ENCODE peak calls at places on chromosomes 5 and 9, in ten cellular contexts. X, T, H, P, U, K, L, R, M and F are unnamed samples.

GRCh38 chr5:78546597-78546996 is 102.0 kb downstream of the LHFPL2 start:
- DNase-seq in M (no peak), K (no peak), H (no peak), P (no peak), U (no peak), L (no peak), R (no peak), T (no peak), X (no peak), F (no peak)

GRCh38 chr5:87103616-87104287 is 163.9 kb upstream of the RASA1 start:
- DNase-seq in L (no peak), H (no peak), K (no peak), P (no peak), U (no peak), T (no peak), M (no peak), R (no peak), X (no peak), F (no peak)

GRCh38 chr9:111427186-111427585 is 57.0 kb downstream of the ECPAS start:
- DNase-seq in H (no peak), K (no peak), M (no peak), P (no peak), U (peak), L (no peak), T (peak), R (peak), X (peak), F (no peak)

GRCh38 chr9:104911029-104911607 is 16.8 kb downstream of the ABCA1 start:
- DNase-seq in X (no peak), P (no peak), U (peak), R (no peak), L (no peak), K (no peak), H (no peak), T (no peak), M (no peak), F (no peak)

GRCh38 chr5:171661146-171661545 is 124.5 kb upstream of the SMIM23 start:
- DNase-seq in M (no peak), R (no peak), U (no peak), K (no peak), X (no peak), T (no peak), P (no peak), H (no peak), L (no peak), F (no peak)

GRCh38 chr9:109369285-109369684 is 48.4 kb upstream of the EPB41L4B start:
- DNase-seq in H (no peak), M (no peak), R (no peak), P (no peak), U (no peak), T (peak), X (no peak), L (no peak), K (no peak), F (no peak)

GRCh38 chr9:89701221-89701798 is 96.5 kb downstream of the GADD45G start:
- DNase-seq in X (peak), P (no peak), H (no peak), M (no peak), L (no peak), K (peak), T (no peak), U (no peak), R (no peak), F (no peak)

GRCh38 chr9:91483835-91484234 is 60.2 kb upstream of the NFIL3 start:
- DNase-seq in T (no peak), H (no peak), R (no peak), P (no peak), M (no peak), X (no peak), K (no peak), L (no peak), U (no peak), F (no peak)

GRCh38 chr5:93576015-93576414 is 5.0 kb downstream of the NR2F1-AS1 start:
- DNase-seq in U (no peak), M (no peak), R (no peak), L (no peak), T (no peak), H (no peak), P (no peak), K (no peak), X (no peak), F (no peak)

GRCh38 chr9:76302947-76303550 is 91.2 kb downstream of the RFK start:
- DNase-seq in U (peak), X (peak), H (no peak), R (peak), K (no peak), P (no peak), T (peak), L (peak), M (no peak), F (no peak)

GRCh38 chr5:109619661-109620060 is 70.1 kb upstream of the MAN2A1 start:
- DNase-seq in X (no peak), R (no peak), T (no peak), K (no peak), H (no peak), L (no peak), U (no peak), P (no peak), M (no peak), F (no peak)

GRCh38 chr5:115626444-115626823 is 598 bp upstream of the TMED7 start:
- DNase-seq in U (no peak), T (no peak), H (no peak), R (no peak), L (no peak), P (no peak), M (no peak), K (no peak), X (no peak), F (no peak)

GRCh38 chr5:91146905-91147600 is 236.1 kb downstream of the ARRDC3 start:
- DNase-seq in K (no peak), R (no peak), L (no peak), X (no peak), T (no peak), M (no peak), P (no peak), U (peak), H (peak), F (no peak)

GRCh38 chr5:158773151-158773550 is 326.6 kb downstream of the EBF1 start:
- DNase-seq in U (no peak), L (no peak), R (no peak), X (peak), P (no peak), M (no peak), H (no peak), T (no peak), K (no peak), F (no peak)

GRCh38 chr5:151719228-151719861 is 32.6 kb upstream of the SPARC start:
- DNase-seq in T (no peak), L (no peak), K (no peak), R (peak), X (peak), H (no peak), U (peak), M (no peak), P (no peak), F (peak)

GRCh38 chr5:101611039-101611438 is 685.0 kb downstream of the SLCO4C1 start:
- DNase-seq in M (no peak), X (no peak), U (no peak), T (no peak), P (no peak), H (no peak), R (no peak), L (no peak), K (no peak), F (no peak)

GRCh38 chr5:157188270-157188669 is 7.6 kb downstream of the ITK start:
- DNase-seq in P (no peak), T (no peak), X (no peak), L (no peak), M (no peak), H (no peak), U (no peak), K (no peak), R (no peak), F (no peak)

GRCh38 chr5:157342822-157343402 is 77.0 kb downstream of the CYFIP2 start:
- DNase-seq in P (no peak), H (no peak), K (peak), X (peak), U (no peak), M (peak), T (peak), R (peak), L (no peak), F (no peak)

GRCh38 chr9:5574998-5575397 is 53.9 kb upstream of the RIC1 start:
- DNase-seq in K (no peak), P (no peak), H (no peak), X (peak), M (no peak), T (no peak), L (no peak), U (no peak), R (no peak), F (no peak)

GRCh38 chr9:132068604-132069003 is 11.1 kb downstream of the MED27 start:
- DNase-seq in M (no peak), L (no peak), K (no peak), T (no peak), X (no peak), R (no peak), P (no peak), H (no peak), U (no peak), F (peak)

GRCh38 chr5:103646698-103647614 is 84.4 kb upstream of the NUDT12 start:
- DNase-seq in K (no peak), H (no peak), P (no peak), L (no peak), T (no peak), R (no peak), X (peak), M (no peak), U (no peak), F (no peak)

GRCh38 chr5:92283521-92283920 is 900.4 kb upstream of the ARRDC3 start:
- DNase-seq in R (no peak), L (no peak), U (no peak), K (no peak), T (no peak), H (no peak), M (no peak), X (no peak), P (no peak), F (no peak)

GRCh38 chr9:27022920-27023319 is 17.4 kb upstream of the LRRC19 start:
- DNase-seq in L (no peak), K (no peak), P (no peak), M (no peak), T (no peak), H (no peak), U (no peak), R (no peak), X (no peak), F (no peak)

GRCh38 chr5:179623906-179624741 is 653 bp upstream of the HNRNPH1 start:
- DNase-seq in H (peak), K (peak), T (peak), M (peak), P (peak), R (peak), X (no peak), U (peak), L (no peak), F (peak)

GRCh38 chr9:122095010-122095767 is 2.1 kb upstream of the TTLL11 start:
- DNase-seq in U (peak), P (no peak), R (peak), L (no peak), H (no peak), K (peak), X (peak), M (peak), T (peak), F (peak)

GRCh38 chr9:107711528-107711927 is 222.0 kb upstream of the KLF4 start:
- DNase-seq in M (peak), P (no peak), H (peak), T (peak), U (peak), R (no peak), L (peak), X (no peak), K (no peak), F (no peak)

GRCh38 chr5:105684799-105685198 is 1985.9 kb downstream of the EFNA5 start:
- DNase-seq in R (no peak), K (no peak), L (no peak), P (no peak), T (no peak), X (no peak), U (no peak), M (no peak), H (no peak), F (no peak)

GRCh38 chr5:178323961-178324360 is 91.4 kb upstream of the PHYKPL start:
- DNase-seq in R (no peak), H (no peak), K (no peak), M (no peak), T (no peak), X (no peak), U (no peak), P (no peak), L (no peak), F (peak)

GRCh38 chr5:123097871-123098735 is 9.1 kb downstream of the PRDM6 start:
- DNase-seq in U (no peak), P (no peak), L (no peak), X (peak), M (no peak), R (no peak), T (no peak), H (no peak), K (no peak), F (no peak)

GRCh38 chr9:75588808-75589207 is 301.7 kb upstream of the PCSK5 start:
- DNase-seq in R (no peak), X (peak), P (no peak), K (no peak), L (no peak), T (peak), U (no peak), H (no peak), M (no peak), F (no peak)

GRCh38 chr9:68751556-68751955 is 46.5 kb downstream of the PIP5K1B start:
- DNase-seq in U (no peak), M (no peak), P (no peak), T (no peak), K (no peak), R (no peak), X (no peak), H (no peak), L (no peak), F (no peak)

GRCh38 chr9:136085815-136086212 is 9.3 kb downstream of the NACC2 start:
- DNase-seq in L (no peak), P (no peak), X (no peak), T (no peak), R (no peak), K (no peak), H (no peak), M (peak), U (no peak), F (no peak)

GRCh38 chr9:86925686-86926085 is 21.6 kb downstream of the GAS1 start:
- DNase-seq in T (no peak), L (no peak), H (peak), M (no peak), U (peak), K (no peak), X (no peak), P (no peak), R (no peak), F (no peak)

GRCh38 chr9:132288371-132288770 is 66.4 kb downstream of the SETX start:
- DNase-seq in T (peak), L (no peak), K (no peak), R (no peak), X (no peak), H (peak), P (no peak), U (peak), M (no peak), F (no peak)

GRCh38 chr5:96049398-96050272 is 88.0 kb upstream of the ELL2 start:
- DNase-seq in L (no peak), X (peak), P (no peak), H (peak), K (no peak), R (peak), U (peak), M (no peak), T (peak), F (no peak)

GRCh38 chr5:72452515-72453259 is 54.5 kb downstream of the ZNF366 start:
- DNase-seq in P (no peak), T (peak), M (peak), L (peak), X (peak), R (no peak), U (peak), H (peak), K (no peak), F (peak)